ENCODE peak calls at places on chromosomes 7 and 10, in six cellular contexts. A is AG09309; G is activated naive CD8-positive, alpha-beta T cell treated with anti-CD3 and anti-CD28 coated beads for 36 hours; Q is H9; H is hippocampal formation; C is dorsolateral prefrontal cortex. D is an unnamed sample.

GRCh38 chr7:20514364-20514763 is 101.1 kb upstream of the ABCB5 start:
- DNase-seq in A (no peak), G (no peak), Q (no peak), H (peak; percentile 7), C (no peak), D (peak; percentile 12)

GRCh38 chr7:48299580-48300169 is 128.4 kb downstream of the ABCA13 start:
- DNase-seq in A (peak; percentile 31), G (peak; percentile 33), Q (peak; percentile 57), H (peak; percentile 60), C (peak; percentile 69), D (peak; percentile 68)

GRCh38 chr10:2150315-2150714 is 413.0 kb upstream of the ADARB2 start:
- DNase-seq in A (no peak), G (no peak), Q (no peak), H (no peak), C (no peak), D (no peak)

GRCh38 chr7:2402687-2403013 is 761 bp upstream of the CHST12 start:
- DNase-seq in A (no peak), G (no peak), Q (no peak), H (no peak), C (no peak), D (no peak)

GRCh38 chr10:5631936-5632335 is 34.5 kb downstream of the ASB13 start:
- DNase-seq in A (no peak), G (no peak), Q (no peak), H (no peak), C (no peak), D (peak; percentile 33)

GRCh38 chr10:62171791-62172190 is 96.9 kb downstream of the RTKN2 start:
- DNase-seq in A (peak; percentile 47), G (no peak), Q (no peak), H (no peak), C (no peak), D (peak; percentile 72)

GRCh38 chr10:13400196-13400965 is 52.3 kb upstream of the SEPHS1 start:
- DNase-seq in A (no peak), G (no peak), Q (no peak), H (no peak), C (no peak), D (no peak)

GRCh38 chr7:147485660-147486210 is 1104.8 kb upstream of the C7orf33 start:
- DNase-seq in A (no peak), G (no peak), Q (no peak), H (no peak), C (no peak), D (no peak)

GRCh38 chr10:101075775-101076174 is 14.0 kb downstream of the KAZALD1 start:
- DNase-seq in A (no peak), G (no peak), Q (no peak), H (no peak), C (no peak), D (no peak)

GRCh38 chr10:76779163-76779820 is 858.3 kb downstream of the KCNMA1 start:
- DNase-seq in A (peak; percentile 72), G (no peak), Q (peak; percentile 28), H (no peak), C (no peak), D (peak; percentile 55)

GRCh38 chr10:109902992-109903947 is 20.0 kb downstream of the XPNPEP1 start:
- DNase-seq in A (no peak), G (no peak), Q (peak; percentile 9), H (no peak), C (no peak), D (peak; percentile 37)

GRCh38 chr7:21869785-21870402 is 75.8 kb downstream of the CDCA7L start:
- DNase-seq in A (no peak), G (no peak), Q (peak; percentile 34), H (no peak), C (no peak), D (peak; percentile 12)

GRCh38 chr7:79258826-79259225 is 194.6 kb downstream of the MAGI2 start:
- DNase-seq in A (no peak), G (no peak), Q (no peak), H (no peak), C (no peak), D (no peak)

GRCh38 chr10:95487994-95488393 is 73.2 kb downstream of the SORBS1 start:
- DNase-seq in A (no peak), G (no peak), Q (no peak), H (no peak), C (no peak), D (no peak)

GRCh38 chr7:130063036-130063435 is 7.3 kb upstream of the KLHDC10 start:
- DNase-seq in A (no peak), G (peak; percentile 68), Q (peak; percentile 76), H (no peak), C (no peak), D (peak; percentile 19)

GRCh38 chr10:95327367-95327766 is 36.6 kb upstream of the PDLIM1 start:
- DNase-seq in A (no peak), G (no peak), Q (no peak), H (no peak), C (no peak), D (peak; percentile 52)

GRCh38 chr10:60448246-60448645 is 58.6 kb upstream of the ANK3 start:
- DNase-seq in A (no peak), G (no peak), Q (no peak), H (no peak), C (no peak), D (no peak)

GRCh38 chr10:37381271-37381670 is 255.9 kb downstream of the ANKRD30A start:
- DNase-seq in A (no peak), G (no peak), Q (no peak), H (no peak), C (no peak), D (no peak)

GRCh38 chr10:130179640-130180039 is 43.4 kb downstream of the GLRX3 start:
- DNase-seq in A (peak; percentile 27), G (no peak), Q (no peak), H (peak; percentile 12), C (no peak), D (peak; percentile 70)

GRCh38 chr10:100186813-100187212 is 984 bp upstream of the ERLIN1 start:
- DNase-seq in A (no peak), G (peak; percentile 12), Q (no peak), H (no peak), C (no peak), D (no peak)

GRCh38 chr10:29784175-29784773 is 149.5 kb upstream of the SVIL start:
- DNase-seq in A (peak; percentile 97), G (no peak), Q (peak; percentile 86), H (no peak), C (no peak), D (peak; percentile 98)

D was measured in AG10803.